ENCODE peak calls at places on chromosomes 11 and 22, in five cellular contexts. W is kidney, E is neural crest cell, T is heart left ventricle, Q is A549. L is an unnamed sample.

GRCh38 chr11:72598466-72598865 is 75.8 kb downstream of the PDE2A start:
- DNase-seq in W (no peak), E (no peak), T (no peak), Q (no peak), L (no peak)

GRCh38 chr22:42320463-42321416 is 50.3 kb upstream of the TCF20 start:
- DNase-seq in W (no peak), E (no peak), T (no peak), Q (no peak), L (no peak)

GRCh38 chr11:128848815-128849455 is 18.2 kb downstream of the KCNJ1 start:
- DNase-seq in W (no peak), E (peak), T (peak), Q (peak), L (no peak)

GRCh38 chr11:35943761-35944502 is at the start of gene LDLRAD3:
- DNase-seq in W (peak), E (peak), T (peak), Q (peak), L (peak)

GRCh38 chr11:821513-822371 is 3.0 kb downstream of the PNPLA2 start:
- DNase-seq in W (no peak), E (no peak), T (peak), Q (no peak), L (no peak)

GRCh38 chr22:48179571-48180546 is 1417.4 kb downstream of the TBC1D22A start:
- DNase-seq in W (no peak), E (no peak), T (no peak), Q (no peak), L (no peak)

GRCh38 chr11:13207665-13208594 is 69.7 kb upstream of the BMAL1 start:
- DNase-seq in W (peak), E (no peak), T (no peak), Q (peak), L (no peak)

GRCh38 chr22:23411739-23412138 is 168.4 kb downstream of the IGLL1 start:
- DNase-seq in W (no peak), E (no peak), T (no peak), Q (no peak), L (no peak)

GRCh38 chr22:40509401-40510134 is 127.0 kb downstream of the MRTFA start:
- DNase-seq in W (no peak), E (no peak), T (peak), Q (peak), L (no peak)

GRCh38 chr11:2296913-2297622 is 4.7 kb downstream of the C11orf21 start:
- DNase-seq in W (peak), E (no peak), T (no peak), Q (no peak), L (no peak)

GRCh38 chr22:26586556-26587325 is 3.2 kb downstream of the TPST2 start:
- DNase-seq in W (peak), E (no peak), T (no peak), Q (no peak), L (no peak)

GRCh38 chr11:116275634-116276033 is 497.2 kb downstream of the BUD13 start:
- DNase-seq in W (no peak), E (no peak), T (no peak), Q (no peak), L (no peak)

GRCh38 chr11:22449441-22449840 is 111.3 kb downstream of the SLC17A6 start:
- DNase-seq in W (no peak), E (no peak), T (no peak), Q (no peak), L (no peak)

GRCh38 chr11:57358543-57358961 is 20.4 kb downstream of the P2RX3 start:
- DNase-seq in W (no peak), E (no peak), T (no peak), Q (peak), L (no peak)
- TF ChIP-seq CTCF in W (no peak), E (no peak), T (no peak), Q (no peak), L (no peak)

DNA sequence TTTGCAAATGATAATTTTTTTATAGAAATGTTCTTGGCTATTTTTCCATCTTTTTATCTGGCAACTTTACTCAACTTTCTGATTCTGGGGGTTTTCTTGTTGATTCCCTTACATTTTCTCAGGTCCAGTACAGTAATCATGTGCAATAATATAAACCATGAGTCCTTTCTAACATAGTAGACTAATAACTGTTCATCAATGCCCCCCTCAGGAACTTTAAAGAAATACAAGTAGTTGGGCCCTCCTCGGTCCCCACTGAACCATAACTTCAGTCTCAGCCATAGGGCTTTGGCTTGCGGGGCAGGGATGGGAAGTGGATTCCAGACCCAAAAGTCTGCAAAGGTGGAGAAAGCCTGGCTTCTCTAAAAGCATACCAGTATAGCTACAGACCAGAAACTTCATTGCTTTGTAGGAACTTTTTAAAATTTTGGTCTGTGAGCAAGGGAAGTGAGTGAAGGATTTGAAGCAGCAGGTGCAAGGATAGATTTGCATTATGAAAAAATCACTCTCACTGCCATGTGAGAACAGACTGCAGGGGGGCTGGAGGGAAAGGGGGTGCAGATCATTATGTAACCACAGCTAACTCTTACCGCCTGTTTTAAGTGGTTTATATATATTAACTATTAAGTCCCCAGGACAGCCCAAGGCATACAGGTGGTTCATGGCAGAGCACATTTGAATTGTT is 10.5 kb upstream of the TUB start:
- DNase-seq in W (no peak), E (no peak), T (no peak), Q (peak), L (no peak)
- TF ChIP-seq CTCF in W (peak), E (peak), T (peak), Q (peak), L (peak)

GRCh38 chr22:22349455-22349836 is 104.9 kb downstream of the VPREB1 start:
- DNase-seq in W (no peak), E (no peak), T (no peak), Q (no peak), L (no peak)

GRCh38 chr22:22348815-22349454 is 104.3 kb downstream of the VPREB1 start:
- DNase-seq in W (no peak), E (no peak), T (no peak), Q (no peak), L (no peak)

GRCh38 chr22:22345781-22346180 is 101.2 kb downstream of the VPREB1 start:
- DNase-seq in W (no peak), E (no peak), T (no peak), Q (no peak), L (no peak)

GRCh38 chr22:22346401-22347107 is 102.0 kb downstream of the VPREB1 start:
- DNase-seq in W (no peak), E (no peak), T (no peak), Q (no peak), L (no peak)

DNA sequence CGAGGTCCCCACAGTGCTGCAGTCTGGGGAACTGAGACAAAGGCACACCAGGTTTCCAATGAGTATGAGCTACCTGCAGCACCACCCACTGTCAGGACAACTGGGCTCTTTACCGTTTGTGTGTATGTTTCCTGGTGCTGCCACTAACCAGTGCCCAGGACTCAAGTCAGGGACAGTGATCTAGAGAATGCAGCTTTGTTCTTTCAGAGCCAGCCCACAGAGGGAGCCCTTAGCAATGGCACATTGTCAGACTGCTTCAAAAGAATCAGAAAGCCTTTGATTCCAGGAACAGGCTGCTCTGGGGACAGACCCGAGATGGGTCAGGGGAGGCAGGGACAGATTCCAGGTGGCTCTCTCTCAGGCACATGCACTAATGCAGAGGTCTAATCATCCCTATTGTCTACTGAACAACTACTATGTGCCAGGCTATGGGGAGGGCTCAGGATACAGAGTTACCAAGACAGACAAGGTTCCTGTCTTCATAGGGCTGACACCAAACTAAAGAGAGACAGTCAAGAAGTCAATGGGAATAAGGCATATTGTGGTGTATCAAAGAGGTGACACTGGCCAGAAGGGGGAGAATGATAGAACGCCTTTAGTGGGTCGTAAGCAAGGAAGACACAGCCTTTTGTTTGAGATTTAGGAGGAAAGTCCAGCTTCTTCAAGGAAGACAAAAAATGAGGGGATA is 103.7 kb downstream of the VPREB1 start:
- DNase-seq in W (no peak), E (peak), T (no peak), Q (peak), L (no peak)
- TF ChIP-seq CTCF in W (no peak), E (peak), T (no peak), Q (no peak), L (no peak)

DNA sequence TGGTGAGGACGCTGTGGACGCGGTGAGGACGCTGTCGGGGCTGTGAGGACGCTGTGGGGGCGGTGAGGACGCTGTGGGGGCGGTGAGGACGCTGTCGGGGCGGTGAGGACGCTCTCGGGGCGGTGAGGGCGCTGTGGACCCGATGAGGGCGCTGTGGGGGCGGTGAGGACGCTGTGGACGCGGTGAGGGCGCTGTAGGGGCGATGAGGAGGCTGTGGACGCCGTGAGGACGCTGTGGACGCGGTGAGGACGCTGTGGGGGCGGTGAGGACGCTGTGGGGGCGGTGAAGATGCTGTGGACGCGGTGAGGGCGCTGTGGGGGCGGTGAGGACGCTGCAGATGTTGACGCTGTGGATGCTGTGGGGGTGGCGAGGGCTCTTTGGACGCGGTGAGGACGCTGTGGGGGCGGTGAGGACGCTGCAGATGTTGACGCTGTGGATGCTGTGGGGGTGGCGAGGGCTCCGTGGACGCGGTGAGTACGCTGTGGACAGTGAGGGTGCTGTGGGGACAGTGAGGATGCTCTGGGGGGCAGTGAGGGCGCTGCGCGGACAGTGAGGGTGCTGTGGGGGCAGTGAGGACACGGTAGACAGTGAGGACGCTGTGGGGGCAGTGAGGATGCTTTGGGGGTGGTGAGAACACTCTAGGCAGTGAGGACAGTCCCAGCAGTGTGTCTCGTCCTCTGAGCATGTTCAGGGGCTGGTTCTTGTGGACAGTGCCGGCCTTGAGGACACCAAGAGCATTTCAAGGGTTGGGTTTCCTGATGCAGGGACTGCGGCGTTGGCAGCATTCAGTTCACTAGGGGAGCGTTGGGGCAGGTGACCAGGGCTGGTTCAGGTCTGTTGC is 4.2 kb downstream of the GP1BB start:
- DNase-seq in W (no peak), E (no peak), T (no peak), Q (no peak), L (no peak)
- TF ChIP-seq CTCF in W (no peak), E (no peak), T (no peak), Q (no peak), L (no peak)

GRCh38 chr11:126411971-126412381 is 56.5 kb downstream of the ST3GAL4 start:
- DNase-seq in W (no peak), E (no peak), T (peak), Q (no peak), L (no peak)
- TF ChIP-seq CTCF in W (no peak), E (peak), T (no peak), Q (no peak), L (no peak)

GRCh38 chr11:44738791-44739190 is 12.0 kb downstream of the TSPAN18 start:
- DNase-seq in W (no peak), E (no peak), T (no peak), Q (no peak), L (no peak)
- TF ChIP-seq CTCF in W (no peak), E (no peak), T (no peak), Q (no peak), L (no peak)

GRCh38 chr11:106306942-106307341 is 229.5 kb downstream of the AASDHPPT start:
- DNase-seq in W (no peak), E (no peak), T (no peak), Q (peak), L (no peak)
- TF ChIP-seq CTCF in W (peak), E (peak), T (no peak), Q (peak), L (no peak)